ENCODE peak calls at places on chromosomes 3 and 15, in seven cellular contexts. U is A549; F is CD8-positive, alpha-beta T cell; G is cardiac fibroblast; Z is aorta; V is transverse colon; K is body of pancreas. D is an unnamed sample.

GRCh38 chr15:73564255-73564654 is 68.9 kb downstream of the NPTN start:
- DNase-seq in U (no peak), F (no peak), G (peak), Z (no peak), V (no peak), K (no peak), D (no peak)

GRCh38 chr15:67832965-67833503 is 6.8 kb downstream of the RNU6-1 start:
- DNase-seq in U (no peak), F (no peak), G (no peak), Z (peak), V (no peak), K (no peak), D (no peak)

GRCh38 chr3:120524171-120524923 is 71.8 kb upstream of the NDUFB4 start:
- DNase-seq in U (no peak), F (no peak), G (peak), Z (no peak), V (no peak), K (no peak), D (no peak)

GRCh38 chr3:13262493-13263211 is 157.5 kb downstream of the NUP210 start:
- DNase-seq in U (no peak), F (no peak), G (peak), Z (peak), V (no peak), K (no peak), D (no peak)

GRCh38 chr3:188734395-188734794 is 437.4 kb upstream of the TPRG1 start:
- DNase-seq in U (no peak), F (no peak), G (no peak), Z (no peak), V (peak), K (peak), D (no peak)

GRCh38 chr15:65326109-65326508 is 21.6 kb downstream of the RNU5B-1 start:
- DNase-seq in U (no peak), F (no peak), G (peak), Z (no peak), V (no peak), K (peak), D (no peak)

GRCh38 chr3:157836022-157836421 is 270.2 kb downstream of the SHOX2 start:
- DNase-seq in U (no peak), F (no peak), G (peak), Z (no peak), V (no peak), K (no peak), D (no peak)

GRCh38 chr15:84685304-84685703 is 27.3 kb upstream of the NMB start:
- DNase-seq in U (no peak), F (no peak), G (peak), Z (peak), V (peak), K (no peak), D (no peak)

GRCh38 chr3:23758253-23758838 is 47.4 kb upstream of the UBE2E1 start:
- DNase-seq in U (no peak), F (no peak), G (no peak), Z (no peak), V (no peak), K (no peak), D (no peak)

GRCh38 chr3:127735767-127736693 is 63.3 kb downstream of the ABTB1 start:
- DNase-seq in U (peak), F (no peak), G (peak), Z (no peak), V (peak), K (peak), D (no peak)

GRCh38 chr15:38275951-38276350 is 23.3 kb downstream of the SPRED1 start:
- DNase-seq in U (no peak), F (no peak), G (peak), Z (no peak), V (no peak), K (no peak), D (no peak)

GRCh38 chr15:99973351-99973750 is 240.1 kb upstream of the LYSMD4 start:
- DNase-seq in U (no peak), F (no peak), G (no peak), Z (peak), V (no peak), K (no peak), D (no peak)

GRCh38 chr3:138923531-138923994 is 23.4 kb downstream of the FOXL2 start:
- DNase-seq in U (peak), F (peak), G (peak), Z (peak), V (peak), K (peak), D (no peak)

GRCh38 chr3:187986514-187986934 is 167.4 kb upstream of the LPP start:
- DNase-seq in U (peak), F (no peak), G (peak), Z (no peak), V (no peak), K (no peak), D (peak)

GRCh38 chr3:46423588-46423987 is 16.5 kb downstream of the CCRL2 start:
- DNase-seq in U (no peak), F (no peak), G (peak), Z (no peak), V (no peak), K (no peak), D (no peak)

GRCh38 chr3:171383206-171384018 is 76.8 kb downstream of the TNIK start:
- DNase-seq in U (no peak), F (no peak), G (peak), Z (no peak), V (no peak), K (no peak), D (no peak)

GRCh38 chr3:38649500-38650247 is at the start of gene SCN5A:
- DNase-seq in U (peak), F (peak), G (peak), Z (peak), V (peak), K (peak), D (no peak)

GRCh38 chr3:60017631-60018030 is 967.8 kb upstream of the CFAP20DC start:
- DNase-seq in U (no peak), F (peak), G (no peak), Z (no peak), V (no peak), K (no peak), D (no peak)

GRCh38 chr15:82807920-82808633 is 1.4 kb upstream of the WHAMM start:
- DNase-seq in U (no peak), F (no peak), G (no peak), Z (no peak), V (no peak), K (no peak), D (no peak)

GRCh38 chr15:82810863-82811421 is 1.5 kb downstream of the WHAMM start:
- DNase-seq in U (no peak), F (no peak), G (peak), Z (no peak), V (no peak), K (no peak), D (no peak)

GRCh38 chr15:82808634-82809041 is 790 bp upstream of the WHAMM start:
- DNase-seq in U (no peak), F (no peak), G (no peak), Z (no peak), V (no peak), K (no peak), D (no peak)

GRCh38 chr15:82810061-82810862 is 834 bp downstream of the WHAMM start:
- DNase-seq in U (no peak), F (no peak), G (peak), Z (peak), V (peak), K (peak), D (no peak)

DNA sequence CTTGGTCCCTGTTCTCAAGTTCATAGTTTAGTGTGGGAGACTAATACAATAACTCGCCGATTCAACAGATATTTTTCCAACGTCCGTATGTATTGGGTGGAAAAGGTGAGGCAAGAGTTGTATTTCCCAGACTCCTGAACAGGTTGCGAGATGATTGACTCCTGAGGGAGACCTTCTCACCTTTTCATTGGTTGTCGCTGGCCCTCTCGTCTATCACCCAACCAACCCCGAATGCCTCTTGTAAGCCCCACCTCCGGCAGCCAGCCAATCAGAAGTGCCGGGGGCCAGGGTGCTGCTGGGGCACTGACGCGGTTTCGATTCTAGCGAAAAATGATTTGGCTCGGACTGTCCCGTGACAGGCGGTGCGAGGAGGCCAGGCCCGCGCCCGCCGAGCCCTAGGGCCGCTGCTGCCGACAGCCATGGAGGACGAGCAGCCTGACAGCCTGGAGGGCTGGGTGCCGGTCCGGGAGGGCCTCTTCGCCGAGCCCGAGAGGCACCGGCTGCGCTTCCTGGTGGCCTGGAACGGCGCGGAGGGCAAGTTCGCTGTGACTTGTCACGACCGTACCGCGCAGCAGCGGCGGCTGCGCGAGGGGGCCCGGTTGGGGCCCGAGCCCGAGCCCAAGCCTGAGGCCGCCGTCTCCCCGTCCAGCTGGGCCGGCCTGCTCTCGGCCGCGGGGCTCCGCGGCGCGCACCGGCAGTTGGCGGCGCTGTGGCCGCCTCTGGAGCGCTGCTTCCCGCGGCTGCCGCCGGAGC is at the start of gene WHAMM:
- DNase-seq in U (peak), F (peak), G (peak), Z (peak), V (peak), K (peak), D (peak)
- H3K4me3 ChIP-seq in U (peak), F (peak), G (peak), Z (peak), V (peak), K (peak), D (peak)

GRCh38 chr3:114872056-114872455 is 275.0 kb downstream of the ZBTB20 start:
- DNase-seq in U (no peak), F (no peak), G (no peak), Z (no peak), V (no peak), K (no peak), D (no peak)
- H3K4me3 ChIP-seq in U (no peak), F (no peak), G (no peak), Z (no peak), V (no peak), K (no peak), D (no peak)

GRCh38 chr15:31367021-31367729 is 40.5 kb downstream of the KLF13 start:
- DNase-seq in U (no peak), F (no peak), G (no peak), Z (no peak), V (no peak), K (no peak), D (no peak)
- H3K4me3 ChIP-seq in U (no peak), F (peak), G (no peak), Z (no peak), V (no peak), K (no peak), D (no peak)

GRCh38 chr15:51280838-51281237 is 57.6 kb downstream of the CYP19A1 start:
- DNase-seq in U (no peak), F (no peak), G (no peak), Z (no peak), V (no peak), K (no peak), D (no peak)
- H3K4me3 ChIP-seq in U (no peak), F (no peak), G (no peak), Z (no peak), V (no peak), K (no peak), D (no peak)

GRCh38 chr3:149934524-149934923 is 36.2 kb downstream of the PFN2 start:
- DNase-seq in U (no peak), F (no peak), G (peak), Z (no peak), V (no peak), K (no peak), D (peak)

GRCh38 chr3:149933858-149934257 is 36.8 kb downstream of the PFN2 start:
- DNase-seq in U (no peak), F (no peak), G (no peak), Z (no peak), V (no peak), K (no peak), D (no peak)

GRCh38 chr3:149941186-149941585 is 29.5 kb downstream of the PFN2 start:
- DNase-seq in U (no peak), F (no peak), G (peak), Z (no peak), V (no peak), K (no peak), D (no peak)

GRCh38 chr3:149933008-149933407 is 37.7 kb downstream of the PFN2 start:
- DNase-seq in U (no peak), F (no peak), G (no peak), Z (no peak), V (no peak), K (no peak), D (no peak)

GRCh38 chr3:149936812-149937230 is 33.9 kb downstream of the PFN2 start:
- DNase-seq in U (peak), F (peak), G (peak), Z (no peak), V (peak), K (peak), D (no peak)
- H3K4me3 ChIP-seq in U (no peak), F (no peak), G (no peak), Z (no peak), V (no peak), K (no peak), D (no peak)

DNA sequence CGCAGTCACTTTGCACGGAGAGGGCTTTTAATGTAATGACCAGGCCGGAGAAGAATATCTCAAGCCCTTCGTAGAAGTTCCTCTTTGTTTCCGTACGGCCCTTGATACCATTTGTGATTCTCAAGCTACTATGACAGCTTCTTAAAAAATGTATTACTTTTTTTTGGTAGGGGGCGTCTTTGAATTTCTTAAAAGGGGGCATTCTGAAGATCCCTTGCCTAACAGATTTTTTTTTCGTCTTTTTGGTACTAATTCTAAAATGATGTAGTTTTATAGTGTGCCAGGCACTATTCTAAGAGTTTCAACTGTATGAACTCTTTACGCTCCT is 614.0 kb downstream of the MCTP2 start:
- DNase-seq in U (no peak), F (no peak), G (no peak), Z (no peak), V (no peak), K (no peak), D (no peak)
- H3K4me3 ChIP-seq in U (no peak), F (no peak), G (no peak), Z (peak), V (peak), K (no peak), D (no peak)

GRCh38 chr3:184381261-184382224 is 1.7 kb downstream of the CHRD start:
- DNase-seq in U (no peak), F (no peak), G (no peak), Z (peak), V (no peak), K (no peak), D (no peak)
- H3K4me3 ChIP-seq in U (no peak), F (peak), G (no peak), Z (no peak), V (peak), K (no peak), D (no peak)

DNA sequence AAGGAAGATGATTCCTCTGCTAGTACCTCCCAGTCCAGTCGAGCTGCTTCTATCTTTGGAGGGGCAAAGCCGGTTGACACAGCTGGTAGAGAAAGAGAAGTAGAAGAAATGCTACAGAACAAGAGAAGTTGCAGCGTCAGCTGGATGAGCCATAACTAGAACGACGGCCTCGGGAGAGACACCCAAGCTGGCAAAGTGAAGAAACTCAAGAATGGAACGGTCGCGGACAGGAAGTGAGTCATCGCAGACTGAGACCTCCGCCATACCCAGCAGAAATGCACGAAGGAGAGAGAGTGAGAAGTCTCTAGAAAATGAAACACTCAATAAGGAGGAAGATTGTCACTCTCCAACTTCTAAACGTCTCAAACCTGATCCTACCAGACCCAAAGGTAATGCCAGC is 19.0 kb upstream of the PARP14 start:
- DNase-seq in U (no peak), F (no peak), G (no peak), Z (no peak), V (no peak), K (no peak), D (no peak)
- H3K4me3 ChIP-seq in U (no peak), F (no peak), G (no peak), Z (no peak), V (no peak), K (no peak), D (no peak)

DNA sequence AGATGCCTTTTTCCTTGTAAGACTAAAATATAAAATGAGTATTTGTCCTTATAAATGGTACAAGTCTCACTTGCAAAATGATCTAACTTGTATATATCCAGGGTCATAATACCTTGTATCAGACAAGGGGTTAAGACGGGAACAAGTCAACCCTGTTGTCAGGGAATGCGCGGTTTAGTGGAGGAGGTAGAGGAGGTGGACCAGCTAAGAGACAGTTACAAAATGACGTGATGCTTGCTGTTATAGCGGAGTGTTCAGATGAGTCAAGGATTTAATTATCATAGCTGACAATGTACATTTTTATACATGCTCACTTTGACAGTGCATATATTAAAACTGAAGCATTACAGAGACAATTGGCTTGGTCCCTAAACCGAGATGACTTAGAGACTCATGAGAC is 26.8 kb upstream of the KLHL25 start:
- DNase-seq in U (no peak), F (no peak), G (no peak), Z (no peak), V (no peak), K (no peak), D (no peak)
- H3K4me3 ChIP-seq in U (no peak), F (no peak), G (no peak), Z (no peak), V (no peak), K (no peak), D (no peak)

D was measured in AG04449.